ENCODE peak calls at places on chromosomes 11 and 22, in six cellular contexts. M is NCI-H510A, H is cerebellar cortex, N is NCI-H1417, K is GM12891, W is NCI-H1092 treated with DMSO at 0.1 percent for 48 hours. Z is an unnamed sample.

GRCh38 chr11:65026810-65027209 is 429 bp upstream of the SNX15 start:
- DNase-seq in H (no peak), N (no peak), M (no peak), K (no peak), W (no peak), Z (no peak)

GRCh38 chr22:38618682-38619081 is 37.5 kb downstream of the FAM227A start:
- DNase-seq in N (no peak), H (no peak), M (no peak), W (no peak), K (no peak), Z (no peak)

GRCh38 chr11:117145393-117145761 is 1.3 kb downstream of the PAFAH1B2 start:
- DNase-seq in M (no peak), N (peak; percentile 57), K (no peak), W (peak; percentile 7), H (peak; percentile 22), Z (peak; percentile 64)

GRCh38 chr11:65468874-65469333 is 29.9 kb upstream of the MALAT1 start:
- DNase-seq in K (no peak), W (peak; percentile 60), N (peak; percentile 87), M (peak; percentile 73), H (peak; percentile 76), Z (peak; percentile 93)

GRCh38 chr11:130218501-130218900 is 58.9 kb downstream of the ST14 start:
- DNase-seq in M (no peak), W (no peak), N (no peak), K (no peak), H (no peak), Z (no peak)

GRCh38 chr22:23058481-23059336 is 11.6 kb upstream of the GNAZ start:
- DNase-seq in H (no peak), N (no peak), W (no peak), M (no peak), K (no peak), Z (no peak)

GRCh38 chr11:94794287-94795168 is 26.4 kb downstream of the AMOTL1 start:
- DNase-seq in M (no peak), H (no peak), K (no peak), W (peak; percentile 71), N (no peak), Z (peak; percentile 51)

GRCh38 chr11:75161506-75161905 is 10.6 kb downstream of the SLCO2B1 start:
- DNase-seq in N (peak; percentile 15), K (no peak), W (no peak), H (no peak), M (no peak), Z (peak; percentile 14)

GRCh38 chr22:20653012-20653794 is 120.7 kb upstream of the SERPIND1 start:
- DNase-seq in N (no peak), K (no peak), M (no peak), W (no peak), H (no peak), Z (no peak)

GRCh38 chr11:59658036-59658435 is 10.8 kb downstream of the PATL1 start:
- DNase-seq in M (no peak), W (no peak), N (no peak), K (no peak), H (no peak), Z (no peak)

GRCh38 chr11:132222345-132222744 is 851.9 kb downstream of the NTM start:
- DNase-seq in K (no peak), H (peak; percentile 58), N (no peak), M (no peak), W (no peak), Z (no peak)

GRCh38 chr11:117621226-117621625 is 175.8 kb downstream of the DSCAML1 start:
- DNase-seq in M (no peak), W (no peak), K (no peak), H (no peak), N (peak; percentile 27), Z (no peak)

GRCh38 chr22:23068096-23068831 is 2.1 kb upstream of the GNAZ start:
- DNase-seq in W (no peak), H (no peak), K (no peak), M (no peak), N (no peak), Z (no peak)

GRCh38 chr11:71484248-71485062 is 31.5 kb downstream of the NADSYN1 start:
- DNase-seq in N (no peak), M (no peak), W (no peak), K (no peak), H (no peak), Z (no peak)

GRCh38 chr11:57476883-57477506 is 16.7 kb downstream of the RTN4RL2 start:
- DNase-seq in M (no peak), W (no peak), N (peak; percentile 74), K (no peak), H (no peak), Z (no peak)

GRCh38 chr11:92211576-92212167 is 12.9 kb upstream of the FAT3 start:
- DNase-seq in N (peak; percentile 69), K (no peak), W (peak; percentile 65), M (peak; percentile 27), H (no peak), Z (peak; percentile 83)

GRCh38 chr11:36456136-36456535 is 53.9 kb downstream of the TRAF6 start:
- DNase-seq in K (no peak), M (no peak), H (no peak), N (no peak), W (no peak), Z (no peak)

GRCh38 chr22:44668190-44668885 is 33.7 kb upstream of the PRR5 start:
- DNase-seq in W (no peak), N (no peak), H (no peak), M (no peak), K (no peak), Z (peak; percentile 43)

GRCh38 chr11:126104420-126104819 is 41.8 kb upstream of the CDON start:
- DNase-seq in K (no peak), W (no peak), N (peak; percentile 75), H (no peak), M (peak; percentile 76), Z (peak; percentile 76)

GRCh38 chr11:117638913-117639543 is 158.0 kb downstream of the DSCAML1 start:
- DNase-seq in W (no peak), H (no peak), M (no peak), N (peak; percentile 8), K (no peak), Z (peak; percentile 83)

GRCh38 chr11:127919206-127920000 is 668.0 kb downstream of the ETS1 start:
- DNase-seq in W (no peak), K (no peak), M (no peak), H (no peak), N (no peak), Z (no peak)

GRCh38 chr22:32904044-32904443 is 102.5 kb downstream of the TIMP3 start:
- DNase-seq in H (peak; percentile 28), K (no peak), M (no peak), N (peak; percentile 7), W (peak; percentile 27), Z (peak; percentile 14)

GRCh38 chr11:20754957-20755356 is 85.6 kb downstream of the NELL1 start:
- DNase-seq in M (no peak), N (peak; percentile 36), W (no peak), K (no peak), H (no peak), Z (peak; percentile 98)

GRCh38 chr11:66860449-66860831 is 3.6 kb downstream of the LRFN4 start:
- DNase-seq in N (no peak), K (no peak), H (peak; percentile 36), W (no peak), M (no peak), Z (no peak)

Z was measured in NCI-H69.